ENCODE peak calls at places on chromosomes 11 and 22, in six cellular contexts. I, V, M, K, S and Y are unnamed samples.

GRCh38 chr11:118641463-118642019 is 34.1 kb downstream of the PHLDB1 start:
- DNase-seq in K (no peak), V (no peak), S (no peak), M (no peak), I (no peak), Y (peak)

GRCh38 chr22:47154621-47155081 is 392.2 kb downstream of the TBC1D22A start:
- DNase-seq in M (no peak), V (no peak), K (peak), I (peak), S (no peak), Y (no peak)

GRCh38 chr11:130180491-130180890 is 20.9 kb downstream of the ST14 start:
- DNase-seq in M (no peak), I (no peak), K (no peak), S (no peak), V (no peak), Y (peak)

GRCh38 chr11:9861860-9862725 is 198.2 kb downstream of the SWAP70 start:
- DNase-seq in I (no peak), K (no peak), S (no peak), M (no peak), V (peak), Y (no peak)

GRCh38 chr11:61752117-61752924 is at the start of gene MYRF:
- DNase-seq in K (no peak), M (peak), I (no peak), S (peak), V (peak), Y (no peak)

GRCh38 chr11:120566176-120566575 is 54.6 kb downstream of the GRIK4 start:
- DNase-seq in I (no peak), K (no peak), S (no peak), M (no peak), V (no peak), Y (no peak)

GRCh38 chr22:46131151-46131587 is 19.2 kb upstream of the PPARA start:
- DNase-seq in S (no peak), M (no peak), K (no peak), I (no peak), V (no peak), Y (peak)

GRCh38 chr22:38707984-38708383 is 2.2 kb downstream of the GTPBP1 start:
- DNase-seq in I (no peak), K (no peak), S (no peak), M (no peak), V (no peak), Y (no peak)

GRCh38 chr22:44330188-44330726 is 17.5 kb upstream of the SHISAL1 start:
- DNase-seq in I (no peak), K (no peak), V (no peak), M (no peak), S (no peak), Y (no peak)

GRCh38 chr22:44279059-44279340 is 33.8 kb downstream of the SHISAL1 start:
- DNase-seq in K (no peak), M (no peak), V (no peak), S (no peak), I (no peak), Y (peak)

GRCh38 chr11:67371199-67371548 is 2.2 kb downstream of the CLCF1 start:
- DNase-seq in S (no peak), V (no peak), I (no peak), K (no peak), M (no peak), Y (no peak)

GRCh38 chr22:27903805-27904473 is 15.1 kb downstream of the PITPNB start:
- DNase-seq in V (no peak), M (no peak), K (no peak), S (no peak), I (no peak), Y (no peak)

GRCh38 chr22:26648011-26648497 is 9.3 kb upstream of the MIAT start:
- DNase-seq in V (no peak), K (no peak), M (no peak), I (no peak), S (no peak), Y (no peak)

GRCh38 chr11:128409476-128409875 is 177.9 kb downstream of the ETS1 start:
- DNase-seq in S (no peak), K (peak), M (no peak), I (no peak), V (no peak), Y (no peak)

GRCh38 chr11:65973439-65974110 is 12.0 kb downstream of the SART1 start:
- DNase-seq in V (no peak), K (no peak), S (no peak), I (no peak), M (no peak), Y (no peak)

GRCh38 chr22:30390974-30391691 is 3.9 kb upstream of the RNF215 start:
- DNase-seq in S (peak), K (peak), I (no peak), V (peak), M (peak), Y (peak)

GRCh38 chr11:83087035-83087434 is 15.3 kb upstream of the RAB30 start:
- DNase-seq in S (no peak), K (no peak), V (no peak), M (no peak), I (no peak), Y (no peak)

GRCh38 chr11:116507016-116507415 is 265.8 kb downstream of the BUD13 start:
- DNase-seq in I (peak), V (no peak), S (no peak), M (no peak), K (no peak), Y (no peak)

GRCh38 chr11:118615282-118615979 is 8.0 kb downstream of the PHLDB1 start:
- DNase-seq in M (no peak), I (peak), K (no peak), V (no peak), S (no peak), Y (peak)

GRCh38 chr11:66768818-66769217 is 39.8 kb upstream of the SPTBN2 start:
- DNase-seq in V (no peak), I (no peak), M (no peak), S (no peak), K (no peak), Y (no peak)

GRCh38 chr11:83120328-83120727 is 36.6 kb upstream of the PCF11 start:
- DNase-seq in M (no peak), S (no peak), I (no peak), V (no peak), K (no peak), Y (no peak)